ENCODE peak calls at places on chromosome 16, in nine cellular contexts. R, C, T, B, A, N, Y, O and L are unnamed samples.

GRCh38 chr16:50320310-50320709 is 48.5 kb downstream of the BRD7 start:
- DNase-seq in R (no peak), C (no peak), T (no peak), B (no peak), A (no peak), N (no peak), Y (no peak), O (no peak), L (no peak)

GRCh38 chr16:89863741-89864391 is 9.5 kb upstream of the TCF25 start:
- DNase-seq in R (peak), C (no peak), T (no peak), B (peak), A (peak), N (no peak), Y (no peak), O (peak), L (no peak)

GRCh38 chr16:75382611-75383010 is 50.7 kb downstream of the CFDP1 start:
- DNase-seq in R (no peak), C (no peak), T (no peak), B (no peak), A (no peak), N (no peak), Y (no peak), O (no peak), L (no peak)

GRCh38 chr16:2213817-2214720 is 571 bp downstream of the PGP start:
- DNase-seq in R (no peak), C (no peak), T (no peak), B (no peak), A (no peak), N (peak), Y (no peak), O (no peak), L (no peak)

GRCh38 chr16:68365167-68365817 is 54.5 kb downstream of the PRMT7 start:
- DNase-seq in R (no peak), C (no peak), T (no peak), B (no peak), A (no peak), N (peak), Y (no peak), O (no peak), L (no peak)

GRCh38 chr16:14151256-14152030 is 80.3 kb downstream of the MRTFB start:
- DNase-seq in R (no peak), C (no peak), T (no peak), B (peak), A (no peak), N (no peak), Y (no peak), O (no peak), L (no peak)

GRCh38 chr16:10964039-10964890 is 19.9 kb downstream of the CLEC16A start:
- DNase-seq in R (peak), C (no peak), T (peak), B (peak), A (peak), N (peak), Y (peak), O (peak), L (peak)

GRCh38 chr16:4787627-4788482 is at the start of gene SEPTIN12:
- DNase-seq in R (no peak), C (no peak), T (no peak), B (no peak), A (no peak), N (no peak), Y (no peak), O (no peak), L (no peak)

GRCh38 chr16:85337910-85338637 is 225.8 kb upstream of the CIBAR2 start:
- DNase-seq in R (no peak), C (no peak), T (no peak), B (no peak), A (no peak), N (no peak), Y (no peak), O (no peak), L (no peak)

GRCh38 chr16:46947900-46948547 is 25.4 kb downstream of the DNAJA2 start:
- DNase-seq in R (peak), C (no peak), T (no peak), B (peak), A (peak), N (peak), Y (no peak), O (peak), L (no peak)

GRCh38 chr16:85005278-85006069 is 5.9 kb downstream of the ZDHHC7 start:
- DNase-seq in R (peak), C (no peak), T (no peak), B (no peak), A (no peak), N (peak), Y (no peak), O (no peak), L (no peak)

GRCh38 chr16:89565506-89566372 is 5.3 kb downstream of the RPL13 start:
- DNase-seq in R (peak), C (no peak), T (peak), B (peak), A (peak), N (peak), Y (no peak), O (peak), L (no peak)

GRCh38 chr16:67216612-67217490 is 10.1 kb upstream of the TMEM208 start:
- DNase-seq in R (no peak), C (no peak), T (no peak), B (no peak), A (no peak), N (no peak), Y (no peak), O (no peak), L (no peak)

GRCh38 chr16:75466760-75467159 is 2.3 kb upstream of the TMEM170A start:
- DNase-seq in R (no peak), C (no peak), T (no peak), B (no peak), A (no peak), N (no peak), Y (no peak), O (no peak), L (no peak)

GRCh38 chr16:89375686-89376085 is 114.7 kb downstream of the ANKRD11 start:
- DNase-seq in R (no peak), C (no peak), T (no peak), B (no peak), A (no peak), N (no peak), Y (no peak), O (no peak), L (no peak)

GRCh38 chr16:56945847-56946527 is 14.0 kb downstream of the HERPUD1 start:
- DNase-seq in R (no peak), C (no peak), T (no peak), B (no peak), A (no peak), N (no peak), Y (no peak), O (no peak), L (no peak)

GRCh38 chr16:24668481-24669001 is 60.9 kb upstream of the TNRC6A start:
- DNase-seq in R (peak), C (peak), T (no peak), B (no peak), A (no peak), N (peak), Y (no peak), O (peak), L (no peak)

GRCh38 chr16:30382398-30383015 is at the start of gene SEPTIN1:
- DNase-seq in R (no peak), C (no peak), T (peak), B (no peak), A (peak), N (no peak), Y (no peak), O (peak), L (no peak)

GRCh38 chr16:72537684-72538083 is 365.7 kb upstream of the PMFBP1 start:
- DNase-seq in R (peak), C (no peak), T (no peak), B (peak), A (no peak), N (no peak), Y (no peak), O (no peak), L (no peak)

GRCh38 chr16:50467943-50468748 is 80.0 kb upstream of the NKD1 start:
- DNase-seq in R (no peak), C (no peak), T (no peak), B (peak), A (no peak), N (no peak), Y (peak), O (no peak), L (no peak)

GRCh38 chr16:3671424-3671823 is 16.9 kb downstream of the DNASE1 start:
- DNase-seq in R (no peak), C (no peak), T (no peak), B (no peak), A (no peak), N (no peak), Y (no peak), O (no peak), L (no peak)